ENCODE peak calls at places on chromosome 6, in six cellular contexts. Q is SK-N-SH, W is right cardiac atrium, S is K562, R is iPS DF 6.9, I is transverse colon. A is an unnamed sample. For H3K9me3, the result is how much of the 10 kb centered on the place peaks cover.

GRCh38 chr6:13280253-13280652 is 48.1 kb downstream of the TBC1D7 start:
- DNase-seq in I (no peak), Q (no peak), R (no peak), W (no peak), S (no peak), A (no peak)

GRCh38 chr6:31636698-31637596 is 15.5 kb downstream of the BAG6 start:
- DNase-seq in Q (no peak), I (no peak), R (no peak), W (no peak), S (no peak), A (no peak)

GRCh38 chr6:30915591-30915946 is 1.5 kb downstream of the VARS2 start:
- DNase-seq in W (no peak), Q (peak), R (peak), S (peak), I (no peak), A (peak)

GRCh38 chr6:27592107-27592480 is 119.2 kb upstream of the ZNF184 start:
- DNase-seq in S (peak), I (no peak), Q (no peak), R (no peak), W (no peak), A (no peak)

GRCh38 chr6:144330588-144330987 is 45.5 kb downstream of the UTRN start:
- DNase-seq in R (peak), I (peak), S (no peak), Q (no peak), W (no peak), A (no peak)

GRCh38 chr6:169955796-169956493 is 204.5 kb downstream of the ERMARD start:
- DNase-seq in Q (no peak), R (no peak), I (no peak), S (no peak), W (peak), A (no peak)

GRCh38 chr6:155196891-155197290 is 66.9 kb upstream of the CLDN20 start:
- DNase-seq in R (no peak), W (no peak), S (no peak), Q (no peak), I (no peak), A (no peak)

GRCh38 chr6:93423542-93423941 is 4.2 kb upstream of the EPHA7 start:
- DNase-seq in W (no peak), S (peak), R (no peak), I (peak), Q (peak), A (no peak)

GRCh38 chr6:3230275-3231212 is 3.1 kb upstream of the TUBB2B start:
- DNase-seq in S (no peak), R (no peak), Q (peak), I (no peak), W (no peak), A (no peak)

GRCh38 chr6:169271158-169271936 is 17.7 kb upstream of the THBS2 start:
- DNase-seq in I (no peak), Q (no peak), S (no peak), R (no peak), W (no peak), A (no peak)

GRCh38 chr6:151154418-151154817 is 85.3 kb upstream of the AKAP12 start:
- DNase-seq in W (peak), Q (peak), R (no peak), I (peak), S (peak), A (no peak)

GRCh38 chr6:112304680-112305079 is 42.5 kb upstream of the RFPL4B start:
- DNase-seq in I (no peak), Q (no peak), R (no peak), W (no peak), S (no peak), A (no peak)

GRCh38 chr6:166078294-166078693 is 89.4 kb downstream of the TBXT start:
- DNase-seq in Q (no peak), I (no peak), W (no peak), R (no peak), S (no peak), A (no peak)

GRCh38 chr6:3517350-3517749 is 60.5 kb upstream of the SLC22A23 start:
- DNase-seq in R (no peak), Q (no peak), I (no peak), W (no peak), S (no peak), A (no peak)

GRCh38 chr6:43213431-43213830 is 15.8 kb downstream of the DNPH1 start:
- DNase-seq in Q (no peak), R (no peak), S (no peak), I (no peak), W (no peak), A (no peak)

GRCh38 chr6:11824986-11825385 is 46.4 kb upstream of the ADTRP start:
- DNase-seq in I (no peak), S (no peak), W (no peak), R (no peak), Q (no peak), A (peak)

GRCh38 chr6:106377061-106377540 is 16.6 kb downstream of the CRYBG1 start:
- DNase-seq in I (no peak), S (no peak), Q (no peak), R (no peak), W (no peak), A (no peak)

GRCh38 chr6:28489366-28490190 is 26.0 kb downstream of the GPX6 start:
- DNase-seq in R (peak), Q (peak), I (peak), S (peak), W (peak), A (no peak)

GRCh38 chr6:108778421-108779186 is 69.6 kb upstream of the ARMC2 start:
- DNase-seq in S (no peak), W (no peak), I (no peak), Q (no peak), R (no peak), A (no peak)

GRCh38 chr6:2237001-2237400 is 8.4 kb downstream of the GMDS start:
- DNase-seq in W (no peak), I (no peak), Q (no peak), R (no peak), S (no peak), A (no peak)

GRCh38 chr6:89009624-89010059 is 46.2 kb upstream of the RNGTT start:
- DNase-seq in S (peak), I (no peak), W (no peak), Q (no peak), R (no peak), A (no peak)

GRCh38 chr6:30844118-30844535 is 40.2 kb upstream of the DDR1 start:
- DNase-seq in I (no peak), Q (no peak), W (no peak), S (no peak), R (no peak), A (no peak)

GRCh38 chr6:95743591-95743990 is 166.3 kb downstream of the MANEA start:
- DNase-seq in Q (no peak), I (no peak), R (no peak), S (no peak), W (no peak), A (no peak)

GRCh38 chr6:89368107-89368506 is 15.6 kb upstream of the UBE2J1 start:
- DNase-seq in S (peak), R (no peak), W (peak), Q (peak), I (peak), A (peak)

GRCh38 chr6:32113386-32114352 is 4.5 kb upstream of the TNXB start:
- DNase-seq in R (no peak), Q (peak), I (peak), W (peak), S (peak), A (no peak)

DNA sequence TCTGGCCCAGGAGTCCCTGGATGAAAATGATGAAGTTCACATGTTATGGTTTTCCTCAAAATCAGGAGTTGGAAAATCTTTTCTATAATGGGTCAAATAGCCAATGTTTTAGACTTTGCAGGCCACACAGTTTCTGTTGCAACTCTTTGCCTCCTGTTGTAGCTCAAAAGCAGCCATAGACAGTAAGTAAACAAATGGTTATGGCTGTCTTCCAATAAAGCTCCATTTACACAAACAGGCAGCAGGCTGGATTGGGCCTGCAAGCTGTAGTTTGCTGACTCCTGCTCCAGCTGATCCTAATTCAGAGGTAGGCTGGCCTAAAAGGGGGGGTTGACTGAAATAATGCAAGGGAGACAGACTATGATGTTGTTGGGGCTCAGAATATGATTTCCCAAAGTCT is 33.0 kb downstream of the METTL24 start:
- DNase-seq in W (no peak), I (peak), Q (no peak), R (no peak), S (no peak), A (no peak)
- H3K27ac ChIP-seq in W (peak), I (peak), Q (no peak), R (no peak), S (no peak), A (no peak)

GRCh38 chr6:137729866-137730629 is 137.0 kb upstream of the TNFAIP3 start:
- DNase-seq in I (no peak), R (no peak), W (no peak), S (no peak), Q (no peak), A (no peak)
- H3K9me3 ChIP-seq in I (under half), R (under half), W (under half), S (under half), Q (under half), A (under half)

GRCh38 chr6:35213161-35213823 is 464 bp upstream of the SCUBE3 start:
- DNase-seq in R (no peak), W (peak), S (no peak), Q (peak), I (no peak), A (no peak)
- H3K4me3 ChIP-seq in R (peak), W (peak), S (no peak), Q (peak), I (peak), A (peak)

GRCh38 chr6:52573295-52573694 is 3.6 kb downstream of the TRAM2 start:
- DNase-seq in Q (no peak), I (no peak), R (no peak), S (no peak), W (no peak), A (no peak)
- H3K27ac ChIP-seq in Q (peak), I (peak), R (no peak), S (no peak), W (peak), A (no peak)

GRCh38 chr6:157246048-157246630 is 77.2 kb downstream of the TMEM242 start:
- DNase-seq in Q (no peak), S (no peak), R (no peak), I (no peak), W (peak), A (no peak)
- H3K9me3 ChIP-seq in Q (under half), S (under half), R (under half), I (under half), W (under half), A (under half)

DNA sequence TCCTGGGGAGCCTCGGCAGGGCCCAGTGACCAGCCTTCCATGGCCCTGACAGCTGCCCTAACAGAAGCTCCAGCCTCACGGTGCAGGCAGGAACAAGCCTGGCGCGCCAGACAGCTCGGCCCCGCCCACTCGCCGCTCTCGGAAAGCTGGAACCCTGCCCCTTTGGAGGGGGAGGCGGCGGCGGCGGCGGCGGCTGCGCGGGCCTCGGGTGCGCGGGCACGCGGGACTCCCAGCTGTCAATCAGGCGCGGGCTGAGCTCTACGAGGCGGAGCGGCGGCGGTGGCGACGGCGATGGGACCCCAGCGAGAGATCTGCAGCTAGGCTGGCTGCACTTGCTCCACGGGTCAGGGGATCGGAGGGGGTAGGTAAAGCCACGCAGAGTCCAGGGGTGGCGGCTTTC is at the start of gene NRSN1:
- DNase-seq in W (peak), S (peak), Q (peak), I (no peak), R (peak), A (no peak)
- H3K4me3 ChIP-seq in W (no peak), S (no peak), Q (peak), I (no peak), R (peak), A (no peak)